ENCODE peak calls at places on chromosomes 3 and 15, in eight cellular contexts. Q is fibroblast of pulmonary artery, E is colonic mucosa, M is HCT116, V is stomach, P is GM12865, Y is tibial artery, S is foreskin fibroblast. G is an unnamed sample.

GRCh38 chr3:81744366-81744765 is 17.1 kb downstream of the GBE1 start:
- DNase-seq in P (no peak), S (peak), M (peak), Q (peak), E (no peak), V (no peak), Y (no peak), G (peak)

GRCh38 chr3:65170357-65171090 is 482.7 kb upstream of the ADAMTS9 start:
- DNase-seq in Q (peak), E (peak), Y (peak), P (no peak), M (no peak), S (peak), V (peak), G (peak)

GRCh38 chr15:41824062-41824745 is 3.7 kb upstream of the JMJD7 start:
- DNase-seq in Q (no peak), Y (no peak), V (no peak), P (no peak), M (no peak), S (no peak), E (no peak), G (no peak)

GRCh38 chr3:157087398-157088132 is 72.4 kb downstream of the CCNL1 start:
- DNase-seq in Y (no peak), P (peak), Q (peak), E (no peak), S (no peak), M (peak), V (no peak), G (no peak)

GRCh38 chr3:184388164-184388935 is 8.5 kb downstream of the CHRD start:
- DNase-seq in E (no peak), S (no peak), Y (no peak), Q (no peak), P (no peak), V (no peak), M (no peak), G (no peak)

GRCh38 chr3:39126532-39127071 is 19.1 kb downstream of the TTC21A start:
- DNase-seq in P (peak), Y (no peak), M (no peak), E (peak), V (no peak), Q (peak), S (peak), G (no peak)

GRCh38 chr3:190671658-190672057 is 157.8 kb downstream of the IL1RAP start:
- DNase-seq in P (no peak), V (no peak), E (no peak), M (no peak), Q (peak), S (peak), Y (no peak), G (peak)

GRCh38 chr15:31437686-31438085 is 111.1 kb downstream of the KLF13 start:
- DNase-seq in Y (no peak), S (no peak), M (no peak), Q (no peak), E (no peak), V (no peak), P (peak), G (no peak)

GRCh38 chr3:72964633-72965032 is 32.0 kb upstream of the PPP4R2 start:
- DNase-seq in S (no peak), Y (no peak), P (no peak), Q (no peak), E (no peak), V (no peak), M (no peak), G (no peak)

GRCh38 chr3:64462203-64463120 is 225.3 kb downstream of the ADAMTS9 start:
- DNase-seq in P (peak), Q (peak), E (no peak), V (no peak), M (no peak), S (peak), Y (no peak), G (peak)

GRCh38 chr15:53457479-53457878 is 302.0 kb downstream of the WDR72 start:
- DNase-seq in M (no peak), V (no peak), Q (no peak), S (no peak), E (no peak), Y (no peak), P (no peak), G (no peak)

GRCh38 chr15:27743078-27743477 is 356.0 kb downstream of the OCA2 start:
- DNase-seq in Q (no peak), M (no peak), P (no peak), S (no peak), Y (no peak), V (no peak), E (no peak), G (no peak)

GRCh38 chr3:112319516-112320276 is 13.3 kb upstream of the CD200 start:
- DNase-seq in Q (no peak), E (no peak), S (no peak), M (no peak), Y (no peak), P (no peak), V (no peak), G (no peak)

GRCh38 chr15:67133738-67134576 is 68.6 kb downstream of the SMAD3 start:
- DNase-seq in E (peak), P (peak), Y (peak), M (no peak), V (no peak), Q (peak), S (no peak), G (no peak)
- H3K4me3 ChIP-seq in E (no peak), P (peak), Y (no peak), M (no peak), V (no peak), Q (no peak), S (no peak), G (no peak)

GRCh38 chr3:14913926-14914776 is 33.2 kb upstream of the NR2C2 start:
- DNase-seq in S (no peak), V (peak), Y (no peak), E (no peak), P (no peak), Q (no peak), M (no peak), G (no peak)
- TF ChIP-seq CTCF in S (no peak), V (no peak), Y (no peak), E (no peak), P (no peak), Q (no peak), M (no peak), G (no peak)

GRCh38 chr3:13563321-13563720 is 14.4 kb downstream of the FBLN2 start:
- DNase-seq in P (no peak), Y (no peak), V (no peak), E (no peak), Q (no peak), M (no peak), S (no peak), G (no peak)
- H3K4me3 ChIP-seq in P (no peak), Y (no peak), V (no peak), E (no peak), Q (no peak), M (no peak), S (no peak), G (no peak)

DNA sequence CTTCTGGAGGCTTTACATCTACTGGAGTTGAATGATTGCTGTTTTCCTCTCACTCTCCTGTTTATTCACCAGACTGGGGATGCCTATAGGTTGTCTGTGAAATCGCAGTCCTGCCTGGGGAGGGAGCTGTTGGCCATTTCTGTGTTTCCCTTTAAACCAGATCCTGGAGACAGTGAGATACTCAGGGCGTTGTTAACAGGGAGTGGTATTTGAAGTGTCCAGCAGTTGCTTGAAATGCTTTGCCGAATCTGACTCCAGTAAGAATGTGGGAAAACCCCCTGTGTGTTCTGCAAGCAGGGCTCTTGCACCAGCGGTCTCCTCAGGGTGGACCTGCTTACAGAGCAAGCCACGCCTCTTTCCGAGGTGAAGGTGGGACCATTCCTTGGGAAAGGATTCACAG is 4.3 kb upstream of the LRRK1 start:
- DNase-seq in P (no peak), Q (peak), Y (peak), M (no peak), V (no peak), E (no peak), S (no peak), G (no peak)
- TF ChIP-seq CTCF in P (no peak), Q (no peak), Y (no peak), M (peak), V (no peak), E (no peak), S (no peak), G (peak)

GRCh38 chr3:56469141-56469540 is 874 bp upstream of the ERC2 start:
- DNase-seq in E (no peak), Q (peak), P (no peak), M (no peak), V (no peak), S (no peak), Y (no peak), G (no peak)

GRCh38 chr3:56467801-56468183 is 475 bp downstream of the ERC2 start:
- DNase-seq in V (no peak), Y (no peak), Q (no peak), E (no peak), P (no peak), M (no peak), S (no peak), G (no peak)

GRCh38 chr3:56471771-56472170 is 3.5 kb upstream of the ERC2 start:
- DNase-seq in E (no peak), Q (no peak), P (no peak), V (no peak), M (no peak), Y (no peak), S (no peak), G (no peak)

GRCh38 chr3:56468184-56469106 is at the start of gene ERC2:
- DNase-seq in S (peak), Q (peak), M (no peak), P (no peak), Y (no peak), E (peak), V (peak), G (no peak)

DNA sequence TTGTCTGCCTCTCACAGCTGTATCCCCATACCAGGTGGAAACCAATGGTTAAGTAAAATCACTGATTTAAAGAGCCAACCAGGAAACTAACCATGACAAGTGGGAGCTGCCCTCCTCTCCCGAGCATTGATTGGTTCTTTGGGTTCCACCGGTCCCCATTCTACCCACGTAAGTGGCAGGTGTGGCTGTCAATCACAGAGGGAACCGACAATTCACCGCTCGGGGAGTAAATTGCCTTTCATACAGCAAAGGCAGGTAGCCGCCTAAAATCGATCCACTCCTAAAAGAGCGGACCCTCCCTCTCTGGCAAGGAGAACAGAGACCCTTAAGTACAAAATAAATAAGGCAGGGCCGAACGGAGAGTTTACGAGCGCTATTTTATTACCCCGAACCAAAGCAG is 1.2 kb downstream of the ERC2 start:
- DNase-seq in S (peak), M (no peak), Y (no peak), E (peak), P (peak), V (peak), Q (peak), G (no peak)
- H3K4me3 ChIP-seq in S (no peak), M (no peak), Y (peak), E (peak), P (no peak), V (peak), Q (peak), G (no peak)

GRCh38 chr3:13305623-13306022 is 114.5 kb downstream of the NUP210 start:
- DNase-seq in Y (no peak), E (no peak), P (no peak), M (no peak), V (no peak), S (no peak), Q (no peak), G (no peak)

GRCh38 chr3:13307041-13307440 is 113.1 kb downstream of the NUP210 start:
- DNase-seq in Y (no peak), Q (no peak), E (no peak), M (no peak), V (no peak), P (no peak), S (no peak), G (no peak)

GRCh38 chr3:13309004-13309403 is 111.1 kb downstream of the NUP210 start:
- DNase-seq in S (no peak), Q (no peak), V (no peak), Y (no peak), P (no peak), M (no peak), E (no peak), G (no peak)

GRCh38 chr3:13303410-13303809 is 116.7 kb downstream of the NUP210 start:
- DNase-seq in M (no peak), V (peak), S (no peak), Y (no peak), E (no peak), P (no peak), Q (no peak), G (no peak)

DNA sequence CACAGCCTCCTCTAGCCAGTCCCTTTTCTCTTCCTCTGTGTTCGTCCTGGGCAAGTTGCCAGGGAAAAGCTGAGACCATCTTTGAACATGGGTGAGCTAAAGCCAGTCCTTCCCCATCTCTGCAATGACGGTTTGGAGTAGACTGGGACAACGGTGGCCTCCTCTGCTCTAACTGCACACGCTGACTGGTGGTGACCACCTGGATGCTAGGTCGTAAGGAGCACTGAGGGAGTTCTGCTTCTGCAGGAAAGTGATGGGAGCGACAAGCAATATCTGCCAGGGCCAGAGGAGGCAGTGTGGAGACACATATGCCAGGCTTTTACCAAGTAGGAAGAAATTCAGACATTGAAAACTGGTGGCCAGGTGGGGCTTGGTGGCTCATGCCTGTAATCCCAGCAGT is 111.7 kb downstream of the NUP210 start:
- DNase-seq in Y (no peak), S (peak), E (no peak), M (peak), P (peak), V (peak), Q (peak), G (no peak)
- TF ChIP-seq CTCF in Y (peak), S (peak), E (no peak), M (peak), P (peak), V (peak), Q (peak), G (peak)

DNA sequence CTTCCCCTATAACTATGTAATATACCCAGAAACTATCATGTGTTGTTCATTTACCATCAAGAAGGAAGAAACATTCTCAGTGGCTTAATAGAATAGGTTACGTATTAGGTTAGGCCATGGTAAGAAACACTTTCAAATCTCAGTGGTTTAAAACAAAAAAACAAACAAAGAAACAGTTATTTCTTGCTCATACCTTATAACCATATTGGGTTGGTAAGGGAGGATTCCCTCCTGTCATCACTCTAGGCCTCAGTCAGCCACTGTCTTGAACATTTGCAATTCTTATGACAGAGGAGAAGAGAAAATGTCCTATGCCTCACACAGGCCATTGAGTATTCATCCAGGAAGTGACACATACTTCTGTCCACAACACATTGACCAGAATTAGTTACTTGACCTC is 727.7 kb upstream of the NECTIN3 start:
- DNase-seq in M (no peak), Y (no peak), S (peak), Q (peak), E (no peak), P (no peak), V (no peak), G (no peak)
- H3K4me3 ChIP-seq in M (no peak), Y (no peak), S (no peak), Q (no peak), E (no peak), P (no peak), V (no peak), G (no peak)

GRCh38 chr15:63458794-63459395 is 45.5 kb upstream of the USP3 start:
- DNase-seq in Y (peak), V (no peak), M (no peak), Q (no peak), E (no peak), S (no peak), P (no peak), G (no peak)

GRCh38 chr15:63460210-63461135 is 43.9 kb upstream of the USP3 start:
- DNase-seq in E (peak), S (no peak), M (no peak), P (no peak), V (peak), Y (peak), Q (no peak), G (no peak)

GRCh38 chr15:63463030-63463429 is 41.4 kb upstream of the USP3 start:
- DNase-seq in V (no peak), P (no peak), E (no peak), Q (no peak), Y (no peak), M (no peak), S (no peak), G (no peak)

GRCh38 chr15:63462053-63462452 is 42.3 kb upstream of the USP3 start:
- DNase-seq in S (no peak), E (no peak), P (no peak), V (no peak), Q (peak), M (no peak), Y (no peak), G (no peak)

DNA sequence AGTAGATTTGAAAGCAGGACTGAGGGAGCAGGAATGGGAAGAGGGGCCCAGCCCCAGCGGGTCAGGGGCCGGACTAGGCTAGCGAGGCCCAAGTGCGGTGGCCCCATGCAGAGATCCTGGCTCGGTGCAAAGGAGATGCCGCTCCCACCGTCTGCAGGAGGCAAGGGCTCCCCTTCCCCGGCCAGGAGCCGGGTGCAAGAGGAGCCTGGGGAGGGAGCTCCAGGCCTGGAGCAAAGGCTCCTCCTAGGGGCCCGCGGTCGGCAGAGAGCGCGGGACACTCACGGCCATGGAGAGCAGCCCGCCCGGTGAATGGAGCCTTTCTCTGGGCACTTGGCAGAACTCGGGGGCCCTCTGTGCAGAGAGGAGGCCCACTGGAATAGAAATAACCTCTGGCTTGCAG is 43.2 kb upstream of the USP3 start:
- DNase-seq in E (no peak), V (peak), Y (no peak), S (no peak), M (no peak), Q (peak), P (no peak), G (no peak)
- TF ChIP-seq CTCF in E (no peak), V (peak), Y (peak), S (no peak), M (no peak), Q (peak), P (no peak), G (no peak)

GRCh38 chr3:45027406-45027805 is 1.3 kb downstream of the CLEC3B start:
- DNase-seq in Y (no peak), V (no peak), Q (no peak), P (no peak), M (no peak), E (no peak), S (no peak), G (no peak)
- H3K4me3 ChIP-seq in Y (peak), V (no peak), Q (no peak), P (no peak), M (no peak), E (no peak), S (peak), G (no peak)

GRCh38 chr3:52014613-52015012 is 18.9 kb upstream of the RPL29 start:
- DNase-seq in Q (no peak), Y (no peak), M (peak), V (no peak), S (no peak), E (no peak), P (no peak), G (no peak)
- TF ChIP-seq CTCF in Q (peak), Y (peak), M (peak), V (no peak), S (peak), E (no peak), P (peak), G (peak)

G was measured in AG09309.